ENCODE peak calls at places on chromosomes 7 and 10, in four cellular contexts. W, J, O and K are unnamed samples.

GRCh38 chr10:63320683-63321082 is 145.1 kb downstream of the JMJD1C start:
- DNase-seq in W (no peak), J (no peak), O (no peak), K (no peak)

GRCh38 chr7:47625861-47626444 is 44.0 kb upstream of the TNS3 start:
- DNase-seq in W (no peak), J (no peak), O (no peak), K (no peak)

GRCh38 chr7:31783221-31783620 is 96.2 kb downstream of the PPP1R17 start:
- DNase-seq in W (no peak), J (no peak), O (no peak), K (no peak)

GRCh38 chr7:44068054-44068453 is 2.7 kb upstream of the PGAM2 start:
- DNase-seq in W (no peak), J (no peak), O (no peak), K (no peak)

GRCh38 chr10:132730566-132730953 is 55.4 kb downstream of the NKX6-2 start:
- DNase-seq in W (no peak), J (no peak), O (no peak), K (no peak)

GRCh38 chr7:136251826-136252225 is 274.7 kb upstream of the MTPN start:
- DNase-seq in W (no peak), J (no peak), O (no peak), K (no peak)

GRCh38 chr7:39882148-39882784 is 67.8 kb upstream of the CDK13 start:
- DNase-seq in W (no peak), J (no peak), O (no peak), K (no peak)

GRCh38 chr7:138207555-138207971 is 131.3 kb downstream of the AKR1D1 start:
- DNase-seq in W (no peak), J (no peak), O (no peak), K (no peak)

GRCh38 chr7:17706734-17707133 is 233.6 kb downstream of the SNX13 start:
- DNase-seq in W (peak; percentile 18), J (peak; percentile 62), O (peak; percentile 60), K (peak; percentile 38)

GRCh38 chr10:115942106-115942505 is 330.9 kb downstream of the GFRA1 start:
- DNase-seq in W (no peak), J (no peak), O (no peak), K (no peak)

GRCh38 chr7:90892213-90892612 is 296.1 kb downstream of the CDK14 start:
- DNase-seq in W (no peak), J (no peak), O (no peak), K (no peak)

GRCh38 chr7:155885162-155886160 is 73.2 kb upstream of the SHH start:
- DNase-seq in W (peak; percentile 24), J (no peak), O (peak; percentile 79), K (peak; percentile 50)

GRCh38 chr7:122258971-122259370 is 45.6 kb downstream of the FEZF1 start:
- DNase-seq in W (no peak), J (no peak), O (no peak), K (no peak)

GRCh38 chr10:92124524-92125168 is 166.2 kb downstream of the CPEB3 start:
- DNase-seq in W (peak; percentile 67), J (no peak), O (peak; percentile 52), K (no peak)

GRCh38 chr7:34158754-34159153 is 253.4 kb downstream of the BMPER start:
- DNase-seq in W (no peak), J (peak; percentile 59), O (no peak), K (no peak)

GRCh38 chr10:103839867-103840746 is 15.3 kb downstream of the SH3PXD2A start:
- DNase-seq in W (no peak), J (no peak), O (no peak), K (no peak)

GRCh38 chr7:45026984-45027773 is 27.2 kb downstream of the CCM2 start:
- DNase-seq in W (peak; percentile 23), J (no peak), O (no peak), K (no peak)

GRCh38 chr10:31921031-31921430 is 7.6 kb downstream of the ARHGAP12 start:
- DNase-seq in W (no peak), J (no peak), O (no peak), K (no peak)

GRCh38 chr10:57023626-57024025 is 662.6 kb upstream of the ZWINT start:
- DNase-seq in W (no peak), J (no peak), O (no peak), K (no peak)

GRCh38 chr7:104142147-104142546 is 65.7 kb downstream of the ORC5 start:
- DNase-seq in W (no peak), J (no peak), O (no peak), K (no peak)

GRCh38 chr7:100503350-100503735 is 19.6 kb downstream of the NYAP1 start:
- DNase-seq in W (no peak), J (no peak), O (no peak), K (peak; percentile 61)

GRCh38 chr7:156064921-156065386 is 252.7 kb upstream of the SHH start:
- DNase-seq in W (no peak), J (no peak), O (no peak), K (peak; percentile 17)

GRCh38 chr7:150945171-150945852 is 32.8 kb downstream of the KCNH2 start:
- DNase-seq in W (no peak), J (no peak), O (no peak), K (no peak)

GRCh38 chr7:45399069-45399468 is 175.1 kb upstream of the ADCY1 start:
- DNase-seq in W (no peak), J (no peak), O (no peak), K (no peak)

GRCh38 chr10:131726967-131727366 is 173.8 kb upstream of the PPP2R2D start:
- DNase-seq in W (no peak), J (no peak), O (no peak), K (no peak)

GRCh38 chr7:94394058-94394398 is 667 bp upstream of the COL1A2 start:
- DNase-seq in W (peak; percentile 69), J (no peak), O (no peak), K (no peak)

GRCh38 chr7:134724606-134725005 is 54.8 kb upstream of the CALD1 start:
- DNase-seq in W (no peak), J (no peak), O (no peak), K (peak; percentile 50)

GRCh38 chr10:121216295-121216694 is 365.1 kb downstream of the WDR11 start:
- DNase-seq in W (no peak), J (no peak), O (no peak), K (no peak)

GRCh38 chr7:131174391-131174790 is 153.3 kb upstream of the MKLN1 start:
- DNase-seq in W (no peak), J (no peak), O (no peak), K (no peak)

GRCh38 chr10:90418869-90419652 is 438.8 kb downstream of the HTR7 start:
- DNase-seq in W (peak; percentile 82), J (no peak), O (no peak), K (peak; percentile 86)

GRCh38 chr10:72846225-72846624 is 47.3 kb upstream of the OIT3 start:
- DNase-seq in W (peak; percentile 44), J (no peak), O (no peak), K (no peak)

GRCh38 chr10:81873932-81874816 is 820 bp upstream of the NRG3 start:
- DNase-seq in W (no peak), J (peak; percentile 78), O (peak; percentile 38), K (no peak)

GRCh38 chr10:804191-804781 is 114.8 kb upstream of the DIP2C start:
- DNase-seq in W (no peak), J (no peak), O (peak; percentile 27), K (peak; percentile 79)

GRCh38 chr10:101566333-101567164 is 21.5 kb downstream of the POLL start:
- DNase-seq in W (no peak), J (peak; percentile 5), O (peak; percentile 41), K (no peak)

GRCh38 chr7:88254721-88255120 is 34.9 kb upstream of the SRI start:
- DNase-seq in W (no peak), J (no peak), O (no peak), K (no peak)

GRCh38 chr7:103636153-103636552 is 190.1 kb upstream of the SLC26A5 start:
- DNase-seq in W (no peak), J (no peak), O (no peak), K (no peak)

GRCh38 chr10:62081322-62081945 is 179.9 kb downstream of the ARID5B start:
- DNase-seq in W (no peak), J (no peak), O (no peak), K (no peak)

GRCh38 chr7:131364767-131365344 is 37.2 kb downstream of the MKLN1 start:
- DNase-seq in W (no peak), J (no peak), O (no peak), K (no peak)

GRCh38 chr10:114743552-114744231 is 77.9 kb upstream of the FHIP2A start:
- DNase-seq in W (no peak), J (no peak), O (no peak), K (no peak)

GRCh38 chr7:79455173-79455790 is 1.8 kb upstream of the MAGI2 start:
- DNase-seq in W (no peak), J (no peak), O (no peak), K (no peak)

DNA sequence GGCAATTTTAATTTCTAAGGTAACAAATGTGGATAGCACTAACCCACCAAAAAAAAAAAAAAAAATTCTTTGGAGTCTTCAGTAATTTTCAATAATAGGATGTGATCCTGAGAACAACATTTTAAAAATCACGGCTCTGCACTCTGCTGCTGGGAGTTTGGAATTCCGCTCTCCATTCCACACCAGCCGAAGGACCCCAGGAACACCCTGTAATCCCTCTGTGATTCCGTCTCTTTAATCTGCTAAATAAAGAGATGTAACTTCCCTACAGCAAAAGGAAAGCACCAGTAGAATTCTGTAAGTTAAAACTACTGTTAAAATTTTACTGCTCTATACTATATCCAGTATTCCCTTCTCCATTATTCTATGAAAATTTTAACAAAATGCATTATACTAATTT is 284.5 kb downstream of the PTPRN2 start:
- DNase-seq in W (no peak), J (no peak), O (no peak), K (no peak)
- H3K9me3 ChIP-seq in W (peaks cover 44% of the 10 kb centered on the region), J (peaks cover 3% of the 10 kb centered on the region), O (peaks cover 10% of the 10 kb centered on the region), K (peaks cover 3% of the 10 kb centered on the region)

GRCh38 chr10:30782543-30783461 is 153.2 kb upstream of the LYZL2 start:
- DNase-seq in W (no peak), J (peak; percentile 39), O (no peak), K (no peak)

GRCh38 chr10:30786131-30786530 is 156.6 kb upstream of the LYZL2 start:
- DNase-seq in W (no peak), J (no peak), O (no peak), K (no peak)

GRCh38 chr10:30784896-30785605 is 155.5 kb upstream of the LYZL2 start:
- DNase-seq in W (no peak), J (peak; percentile 78), O (peak; percentile 87), K (peak; percentile 68)

GRCh38 chr10:30783939-30784500 is 154.5 kb upstream of the LYZL2 start:
- DNase-seq in W (peak; percentile 81), J (peak; percentile 82), O (peak; percentile 84), K (peak; percentile 78)

GRCh38 chr10:30784521-30784895 is 155.0 kb upstream of the LYZL2 start:
- DNase-seq in W (no peak), J (no peak), O (no peak), K (no peak)
- H3K4me3 ChIP-seq in W (peak overlapping the region; percentile 47), J (peak overlapping the region; percentile 69), O (peak overlapping the region; percentile 35), K (peak overlapping the region; percentile 56)

GRCh38 chr10:9895981-9896380 is 1121.7 kb upstream of the CELF2 start:
- DNase-seq in W (no peak), J (no peak), O (no peak), K (no peak)

GRCh38 chr10:9895406-9895805 is 1122.3 kb upstream of the CELF2 start:
- DNase-seq in W (no peak), J (no peak), O (no peak), K (no peak)

GRCh38 chr10:9900765-9901164 is 1116.9 kb upstream of the CELF2 start:
- DNase-seq in W (no peak), J (no peak), O (no peak), K (no peak)
- H3K27ac ChIP-seq in W (no peak overlapping the region), J (no peak overlapping the region), O (no peak overlapping the region), K (no peak overlapping the region)

GRCh38 chr7:16400896-16401275 is 20.5 kb downstream of the CRPPA start:
- DNase-seq in W (no peak), J (no peak), O (no peak), K (no peak)
- H3K9me3 ChIP-seq in W (peaks cover 10% of the 10 kb centered on the region), J (peaks cover 32% of the 10 kb centered on the region), O (peaks cover 10% of the 10 kb centered on the region), K (peaks cover 39% of the 10 kb centered on the region)